ENCODE peak calls at places on chromosomes 2 and 18, in five cellular contexts. Z, S, W, O and J are unnamed samples.

GRCh38 chr2:70923378-70924015 is 12.2 kb upstream of the ATP6V1B1 start:
- DNase-seq in Z (peak), S (peak), W (peak), O (peak), J (peak)

GRCh38 chr2:234863043-234863934 is 88.5 kb upstream of the SH3BP4 start:
- DNase-seq in Z (peak), W (no peak), O (no peak), S (no peak), J (no peak)

GRCh38 chr2:105881286-105882136 is 136.8 kb downstream of the NCK2 start:
- DNase-seq in W (no peak), S (no peak), Z (no peak), O (no peak), J (no peak)

GRCh38 chr18:79498662-79499061 is 102.9 kb downstream of the NFATC1 start:
- DNase-seq in W (no peak), Z (no peak), O (no peak), S (no peak), J (no peak)

GRCh38 chr2:30511122-30512083 is 64.4 kb downstream of the LCLAT1 start:
- DNase-seq in S (no peak), W (no peak), O (no peak), Z (no peak), J (peak)

GRCh38 chr2:169877406-169877805 is 50.2 kb downstream of the UBR3 start:
- DNase-seq in S (no peak), Z (no peak), W (no peak), O (peak), J (peak)

GRCh38 chr2:74915743-74916142 is 42.7 kb upstream of the POLE4 start:
- DNase-seq in Z (no peak), O (no peak), S (no peak), W (no peak), J (no peak)

GRCh38 chr2:234245945-234246344 is 195.4 kb downstream of the SPP2 start:
- DNase-seq in O (no peak), W (no peak), S (no peak), Z (no peak), J (no peak)